ENCODE peak calls at places on chromosomes 6 and 20, in four cellular contexts. One of them, this sample, is unnamed.

GRCh38 chr6:4008324-4009047 is 70.5 kb downstream of the FAM217A start:
- DNase-seq in endodermal cell: no peak
- DNase-seq in foreskin fibroblast: peak
- DNase-seq in thoracic aorta: no peak
- DNase-seq in this sample: peak

GRCh38 chr6:90088009-90088408 is 193.7 kb downstream of the GJA10 start:
- DNase-seq in thoracic aorta: no peak
- DNase-seq in endodermal cell: no peak
- DNase-seq in foreskin fibroblast: peak
- DNase-seq in this sample: peak

GRCh38 chr6:109449789-109450673 is 5.5 kb downstream of the MICAL1 start:
- DNase-seq in endodermal cell: no peak
- DNase-seq in foreskin fibroblast: no peak
- DNase-seq in thoracic aorta: no peak
- DNase-seq in this sample: no peak

GRCh38 chr6:82415820-82416219 is 52.2 kb downstream of the TPBG start:
- DNase-seq in thoracic aorta: no peak
- DNase-seq in endodermal cell: no peak
- DNase-seq in foreskin fibroblast: peak
- DNase-seq in this sample: peak

GRCh38 chr6:12818324-12818723 is 101.8 kb downstream of the PHACTR1 start:
- DNase-seq in endodermal cell: no peak
- DNase-seq in thoracic aorta: no peak
- DNase-seq in foreskin fibroblast: peak
- DNase-seq in this sample: no peak

GRCh38 chr6:36964349-36964748 is 9.8 kb downstream of the PI16 start:
- DNase-seq in endodermal cell: no peak
- DNase-seq in foreskin fibroblast: no peak
- DNase-seq in thoracic aorta: no peak
- DNase-seq in this sample: no peak

GRCh38 chr20:37407117-37407566 is 61.2 kb downstream of the SRC start:
- DNase-seq in endodermal cell: peak
- DNase-seq in thoracic aorta: no peak
- DNase-seq in foreskin fibroblast: no peak
- DNase-seq in this sample: peak

GRCh38 chr6:34243131-34243771 is 5.6 kb downstream of the SMIM29 start:
- DNase-seq in foreskin fibroblast: peak
- DNase-seq in endodermal cell: no peak
- DNase-seq in thoracic aorta: no peak
- DNase-seq in this sample: peak

GRCh38 chr6:80094017-80094416 is 12.5 kb upstream of the BCKDHB start:
- DNase-seq in thoracic aorta: no peak
- DNase-seq in foreskin fibroblast: peak
- DNase-seq in endodermal cell: no peak
- DNase-seq in this sample: peak

GRCh38 chr6:38443341-38443740 is 196.4 kb downstream of the BTBD9 start:
- DNase-seq in endodermal cell: no peak
- DNase-seq in thoracic aorta: no peak
- DNase-seq in foreskin fibroblast: no peak
- DNase-seq in this sample: peak

GRCh38 chr6:35259946-35260626 is 551 bp downstream of the ZNF76 start:
- DNase-seq in foreskin fibroblast: peak
- DNase-seq in endodermal cell: peak
- DNase-seq in thoracic aorta: peak
- DNase-seq in this sample: peak

GRCh38 chr20:12790856-12791255 is 217.9 kb upstream of the SPTLC3 start:
- DNase-seq in thoracic aorta: no peak
- DNase-seq in endodermal cell: no peak
- DNase-seq in foreskin fibroblast: no peak
- DNase-seq in this sample: no peak

GRCh38 chr20:4327956-4328355 is 312.6 kb upstream of the RNF24 start:
- DNase-seq in thoracic aorta: no peak
- DNase-seq in endodermal cell: no peak
- DNase-seq in foreskin fibroblast: no peak
- DNase-seq in this sample: no peak

GRCh38 chr6:77463881-77464867 is 883 bp upstream of the HTR1B start:
- DNase-seq in thoracic aorta: no peak
- DNase-seq in endodermal cell: peak
- DNase-seq in foreskin fibroblast: peak
- DNase-seq in this sample: no peak

GRCh38 chr6:77461796-77462195 is 1.5 kb downstream of the HTR1B start:
- DNase-seq in foreskin fibroblast: no peak
- DNase-seq in endodermal cell: peak
- DNase-seq in thoracic aorta: no peak
- DNase-seq in this sample: no peak

GRCh38 chr6:77466055-77467028 is 3.1 kb upstream of the HTR1B start:
- DNase-seq in thoracic aorta: no peak
- DNase-seq in foreskin fibroblast: peak
- DNase-seq in endodermal cell: peak
- DNase-seq in this sample: peak

GRCh38 chr6:77463308-77463880 is at the start of gene HTR1B:
- DNase-seq in endodermal cell: peak
- DNase-seq in foreskin fibroblast: peak
- DNase-seq in thoracic aorta: no peak
- DNase-seq in this sample: peak

DNA sequence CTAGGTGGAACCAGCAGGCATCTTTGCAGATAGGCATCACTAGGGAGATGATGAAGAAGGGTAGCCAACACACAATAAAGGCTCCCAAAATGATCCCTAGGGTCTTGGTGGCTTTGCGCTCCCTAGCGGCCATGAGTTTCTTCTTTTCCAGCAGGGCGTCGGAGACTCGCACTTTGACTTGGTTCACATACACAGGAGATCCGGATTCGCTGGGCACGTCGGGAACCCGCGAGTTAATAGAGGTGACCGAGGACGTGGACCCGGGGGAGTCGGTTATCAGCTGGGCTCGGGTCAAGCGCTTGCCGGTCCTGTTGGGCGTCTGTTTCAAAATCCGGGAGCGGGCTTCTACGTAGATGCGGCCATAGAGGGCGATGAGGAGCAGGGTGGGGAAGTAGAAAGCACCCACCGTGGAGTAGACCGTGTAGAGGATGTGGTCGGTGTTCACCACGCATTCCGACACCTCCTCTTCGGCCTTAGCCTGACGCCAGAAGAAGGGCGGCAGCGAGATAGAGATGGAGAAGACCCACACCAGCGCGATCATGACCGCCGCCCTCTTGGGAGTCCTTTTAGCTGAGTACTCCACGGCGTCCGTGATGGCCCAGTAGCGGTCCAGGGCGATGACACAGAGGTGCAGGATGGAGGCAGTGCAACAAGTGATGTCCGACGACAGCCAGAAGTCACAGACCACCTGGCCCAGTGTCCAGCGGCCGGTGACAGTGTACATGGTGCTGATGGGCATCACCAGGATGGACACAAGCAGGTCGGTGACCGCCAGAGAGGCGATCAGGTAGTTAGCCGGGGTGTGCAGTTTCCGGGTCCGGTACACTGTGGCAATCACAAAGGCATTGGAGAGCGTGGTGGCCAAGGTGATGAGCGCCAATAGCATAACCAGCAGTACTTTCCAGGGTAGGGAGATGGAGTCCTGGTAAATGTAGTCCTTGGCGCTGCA is 658 bp downstream of the HTR1B start:
- DNase-seq in thoracic aorta: no peak
- DNase-seq in endodermal cell: peak
- DNase-seq in foreskin fibroblast: peak
- DNase-seq in this sample: peak
- TF ChIP-seq CTCF in thoracic aorta: peak
- TF ChIP-seq CTCF in endodermal cell: peak
- TF ChIP-seq CTCF in foreskin fibroblast: peak
- TF ChIP-seq CTCF in this sample: peak

GRCh38 chr6:45713981-45714685 is 301.5 kb downstream of the CLIC5 start:
- DNase-seq in endodermal cell: no peak
- DNase-seq in foreskin fibroblast: no peak
- DNase-seq in thoracic aorta: no peak
- DNase-seq in this sample: no peak
- H3K4me3 ChIP-seq in endodermal cell: no peak
- H3K4me3 ChIP-seq in foreskin fibroblast: no peak
- H3K4me3 ChIP-seq in thoracic aorta: peak
- H3K4me3 ChIP-seq in this sample: no peak

GRCh38 chr6:137641474-137642077 is 147.4 kb upstream of the OLIG3 start:
- DNase-seq in thoracic aorta: peak
- DNase-seq in foreskin fibroblast: peak
- DNase-seq in endodermal cell: peak
- DNase-seq in this sample: peak
- TF ChIP-seq CTCF in thoracic aorta: peak
- TF ChIP-seq CTCF in foreskin fibroblast: peak
- TF ChIP-seq CTCF in endodermal cell: peak
- TF ChIP-seq CTCF in this sample: peak

DNA sequence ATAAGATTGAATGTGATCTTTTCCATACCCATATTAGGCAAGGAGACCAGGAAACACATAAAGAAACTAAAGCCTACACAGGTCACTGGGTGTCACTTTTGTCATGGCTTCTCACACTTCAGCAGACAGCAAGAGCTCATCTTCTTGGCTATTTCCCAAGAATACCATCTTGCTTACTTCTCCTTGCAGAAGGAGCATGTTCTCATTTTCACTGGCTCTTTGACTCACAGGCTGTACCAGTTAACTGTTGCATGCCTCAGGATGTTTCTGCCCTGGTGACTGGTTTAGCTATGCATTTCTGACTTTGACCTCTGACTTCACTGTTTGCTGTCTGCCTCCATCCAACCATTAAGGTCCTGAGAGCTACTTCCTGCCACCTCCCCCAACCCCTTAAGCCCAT is 40.3 kb upstream of the OGFRL1 start:
- DNase-seq in thoracic aorta: no peak
- DNase-seq in foreskin fibroblast: peak
- DNase-seq in endodermal cell: peak
- DNase-seq in this sample: peak
- H3K4me3 ChIP-seq in thoracic aorta: no peak
- H3K4me3 ChIP-seq in foreskin fibroblast: no peak
- H3K4me3 ChIP-seq in endodermal cell: no peak
- H3K4me3 ChIP-seq in this sample: no peak

GRCh38 chr6:145028144-145028818 is 707.0 kb downstream of the EPM2A start:
- DNase-seq in endodermal cell: no peak
- DNase-seq in foreskin fibroblast: peak
- DNase-seq in thoracic aorta: no peak
- DNase-seq in this sample: peak
- TF ChIP-seq CTCF in endodermal cell: peak
- TF ChIP-seq CTCF in foreskin fibroblast: peak
- TF ChIP-seq CTCF in thoracic aorta: no peak
- TF ChIP-seq CTCF in this sample: peak

GRCh38 chr6:162157157-162157556 is 570.4 kb downstream of the PRKN start:
- DNase-seq in foreskin fibroblast: peak
- DNase-seq in endodermal cell: no peak
- DNase-seq in thoracic aorta: no peak
- DNase-seq in this sample: no peak
- H3K4me3 ChIP-seq in foreskin fibroblast: no peak
- H3K4me3 ChIP-seq in endodermal cell: no peak
- H3K4me3 ChIP-seq in thoracic aorta: no peak
- H3K4me3 ChIP-seq in this sample: no peak

GRCh38 chr20:62540504-62540903 is 64.7 kb upstream of the GATA5 start:
- DNase-seq in foreskin fibroblast: no peak
- DNase-seq in thoracic aorta: no peak
- DNase-seq in endodermal cell: no peak
- DNase-seq in this sample: no peak
- TF ChIP-seq CTCF in foreskin fibroblast: no peak
- TF ChIP-seq CTCF in thoracic aorta: no peak
- TF ChIP-seq CTCF in endodermal cell: peak
- TF ChIP-seq CTCF in this sample: no peak

DNA sequence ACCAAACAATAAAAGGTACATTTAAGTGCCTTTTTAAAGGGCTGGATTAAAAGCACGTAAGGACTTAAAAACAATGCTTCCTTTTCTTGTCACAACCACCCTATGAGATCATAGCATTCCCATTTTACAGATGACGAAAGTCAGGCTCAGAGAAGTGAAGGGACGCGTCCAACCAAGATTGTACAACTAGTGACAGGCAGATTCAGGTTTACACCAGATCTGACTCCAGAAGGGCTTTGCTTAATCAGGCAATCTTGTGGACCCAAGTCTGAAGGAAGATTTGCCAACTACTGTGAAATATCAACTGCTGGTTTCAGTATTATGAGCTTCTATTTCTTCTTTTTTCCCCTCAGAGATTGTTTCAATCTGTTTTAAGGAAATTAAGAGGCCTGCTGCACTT is 876 bp downstream of the ENPP4 start:
- DNase-seq in thoracic aorta: no peak
- DNase-seq in foreskin fibroblast: no peak
- DNase-seq in endodermal cell: no peak
- DNase-seq in this sample: no peak
- H3K4me3 ChIP-seq in thoracic aorta: peak
- H3K4me3 ChIP-seq in foreskin fibroblast: no peak
- H3K4me3 ChIP-seq in endodermal cell: peak
- H3K4me3 ChIP-seq in this sample: no peak

DNA sequence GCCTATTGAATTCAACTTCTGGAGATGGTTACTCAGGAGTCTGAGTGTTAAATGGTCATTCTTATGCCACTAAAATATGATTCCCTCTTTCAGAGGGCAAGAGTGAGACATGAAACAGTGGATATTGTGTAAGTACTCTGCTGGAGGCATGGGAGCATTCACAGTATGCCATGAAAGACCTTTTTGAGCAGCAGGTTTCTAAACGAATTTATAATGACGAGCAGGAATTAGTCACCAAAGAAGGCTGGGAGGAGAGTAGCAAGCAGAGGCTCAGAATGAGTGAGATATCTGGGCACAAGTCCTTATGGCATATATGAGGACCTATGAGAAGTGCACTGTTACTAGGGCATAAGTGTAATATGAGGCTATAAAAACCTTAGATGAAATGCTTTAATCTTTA is 10.9 kb upstream of the MYB start:
- DNase-seq in endodermal cell: no peak
- DNase-seq in thoracic aorta: no peak
- DNase-seq in foreskin fibroblast: no peak
- DNase-seq in this sample: peak
- TF ChIP-seq CTCF in endodermal cell: no peak
- TF ChIP-seq CTCF in thoracic aorta: no peak
- TF ChIP-seq CTCF in foreskin fibroblast: no peak
- TF ChIP-seq CTCF in this sample: no peak

GRCh38 chr6:42367353-42368011 is 84.2 kb downstream of the TRERF1 start:
- DNase-seq in thoracic aorta: no peak
- DNase-seq in endodermal cell: no peak
- DNase-seq in foreskin fibroblast: peak
- DNase-seq in this sample: no peak
- H3K4me3 ChIP-seq in thoracic aorta: no peak
- H3K4me3 ChIP-seq in endodermal cell: no peak
- H3K4me3 ChIP-seq in foreskin fibroblast: no peak
- H3K4me3 ChIP-seq in this sample: no peak